ENCODE peak calls at places on chromosomes 3 and 15, in six cellular contexts. D is IMR-90, X is gastrocnemius medialis, S is transverse colon, C is A549, G is HepG2. Z is an unnamed sample.

GRCh38 chr3:63067999-63068645 is 192.9 kb upstream of the CADPS start:
- DNase-seq in C (no peak), S (no peak), D (peak; percentile 24), X (no peak), G (peak; percentile 27), Z (no peak)

GRCh38 chr15:48796930-48797329 is 13.9 kb downstream of the CEP152 start:
- DNase-seq in D (peak; percentile 90), S (no peak), X (no peak), C (no peak), G (no peak), Z (no peak)

GRCh38 chr3:155112661-155113389 is 32.7 kb downstream of the MME start:
- DNase-seq in G (no peak), D (no peak), C (no peak), S (no peak), X (no peak), Z (no peak)

GRCh38 chr15:96046620-96047240 is 283.8 kb upstream of the NR2F2 start:
- DNase-seq in S (no peak), C (no peak), X (no peak), G (no peak), D (no peak), Z (no peak)

GRCh38 chr3:195162033-195162669 is 108.8 kb downstream of the XXYLT1 start:
- DNase-seq in D (no peak), C (no peak), S (no peak), G (peak; percentile 92), X (no peak), Z (no peak)

GRCh38 chr15:91165850-91166249 is 65.8 kb downstream of the SV2B start:
- DNase-seq in D (no peak), X (no peak), C (no peak), S (no peak), G (no peak), Z (no peak)

GRCh38 chr3:47003461-47004368 is 24.2 kb downstream of the NBEAL2 start:
- DNase-seq in D (no peak), X (no peak), G (no peak), C (no peak), S (no peak), Z (peak; percentile 14)

GRCh38 chr3:59418836-59419235 is 369.0 kb upstream of the CFAP20DC start:
- DNase-seq in G (no peak), D (no peak), S (no peak), X (no peak), C (no peak), Z (no peak)

GRCh38 chr3:197942956-197943556 is 6.9 kb upstream of the RPL35A start:
- DNase-seq in X (no peak), G (no peak), C (no peak), S (no peak), D (peak; percentile 61), Z (no peak)

GRCh38 chr3:167406876-167407492 is 26.9 kb upstream of the ZBBX start:
- DNase-seq in D (peak; percentile 15), X (no peak), S (peak; percentile 7), G (peak; percentile 56), C (peak; percentile 1), Z (no peak)

GRCh38 chr3:50607271-50608091 is 4.1 kb downstream of the CISH start:
- DNase-seq in G (no peak), C (no peak), S (no peak), X (no peak), D (no peak), Z (no peak)

GRCh38 chr15:67836477-67836876 is 3.4 kb downstream of the RNU6-1 start:
- DNase-seq in G (no peak), S (peak; percentile 62), X (no peak), D (peak; percentile 33), C (peak; percentile 89), Z (peak; percentile 55)

GRCh38 chr3:151697496-151697895 is 36.2 kb upstream of the AADACL2 start:
- DNase-seq in C (peak; percentile 10), S (no peak), D (no peak), G (no peak), X (no peak), Z (no peak)

GRCh38 chr3:54628888-54629368 is 298.9 kb downstream of the LRTM1 start:
- DNase-seq in D (no peak), X (no peak), C (no peak), S (no peak), G (no peak), Z (no peak)

GRCh38 chr15:34065261-34065660 is 26.3 kb upstream of the AVEN start:
- DNase-seq in D (no peak), C (no peak), X (no peak), G (no peak), S (no peak), Z (no peak)

GRCh38 chr3:100761211-100761921 is 52.1 kb downstream of the TFG start:
- DNase-seq in D (no peak), X (no peak), S (peak; percentile 17), C (no peak), G (peak; percentile 2), Z (no peak)

GRCh38 chr3:108804437-108804836 is 18.1 kb upstream of the TRAT1 start:
- DNase-seq in D (no peak), X (no peak), G (no peak), C (no peak), S (no peak), Z (no peak)

GRCh38 chr3:189580190-189580589 is 51.0 kb upstream of the TP63 start:
- DNase-seq in X (no peak), G (no peak), D (no peak), C (no peak), S (no peak), Z (no peak)

GRCh38 chr3:41221278-41221677 is 22.0 kb downstream of the CTNNB1 start:
- DNase-seq in D (no peak), G (no peak), S (no peak), C (no peak), X (no peak), Z (no peak)

GRCh38 chr3:127427169-127427655 is 139.4 kb upstream of the PRR20G start:
- DNase-seq in C (no peak), S (no peak), X (no peak), D (no peak), G (no peak), Z (peak; percentile 6)

GRCh38 chr3:42535981-42536784 is 33.7 kb downstream of the VIPR1 start:
- DNase-seq in C (peak; percentile 41), G (peak; percentile 60), S (peak; percentile 61), D (no peak), X (no peak), Z (no peak)

DNA sequence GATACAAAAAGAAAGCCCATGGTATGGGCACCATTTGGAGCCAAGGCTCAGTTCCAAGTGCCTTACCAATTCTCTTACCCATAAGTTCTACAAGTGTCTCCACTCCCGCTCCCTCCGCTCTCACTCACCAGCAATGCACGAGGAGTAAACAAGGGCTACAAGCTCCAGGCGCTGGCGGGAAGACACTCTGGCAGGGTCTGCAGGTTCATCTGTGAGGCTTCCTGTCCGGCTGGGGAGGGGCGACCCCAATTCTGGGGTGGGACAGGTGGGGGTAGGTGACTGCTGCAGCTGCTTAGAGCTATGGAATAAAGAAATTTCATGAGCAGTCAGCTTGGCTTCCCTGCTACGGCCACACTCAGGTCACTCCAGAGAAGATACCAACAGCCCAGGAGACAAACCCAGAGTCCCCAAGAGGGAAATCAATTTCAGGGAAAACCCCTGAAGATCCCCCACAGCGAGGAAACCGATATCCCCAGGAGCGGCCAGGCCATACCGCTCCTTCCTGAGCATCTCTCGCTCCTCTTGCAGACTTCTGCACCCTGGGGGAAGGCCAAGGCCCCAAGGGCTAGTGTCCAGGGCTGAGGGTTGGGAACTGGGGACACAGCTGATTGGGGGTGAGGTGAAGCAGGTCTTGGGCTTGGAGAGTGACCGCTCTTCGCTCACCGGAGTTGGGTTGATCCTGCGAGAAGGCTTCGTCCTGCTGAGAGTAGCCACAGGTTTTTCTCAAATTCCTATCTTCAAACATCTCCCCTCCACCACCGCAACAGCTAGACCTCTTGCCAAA is 1.4 kb downstream of the CDAN1 start:
- DNase-seq in G (no peak), C (no peak), X (no peak), S (no peak), D (no peak), Z (no peak)
- H3K4me3 ChIP-seq in G (peak overlapping the region; percentile 86), C (peak overlapping the region; percentile 99), X (peak overlapping the region; percentile 61), S (peak overlapping the region; percentile 43), D (peak overlapping the region; percentile 90), Z (peak overlapping the region; percentile 65)

DNA sequence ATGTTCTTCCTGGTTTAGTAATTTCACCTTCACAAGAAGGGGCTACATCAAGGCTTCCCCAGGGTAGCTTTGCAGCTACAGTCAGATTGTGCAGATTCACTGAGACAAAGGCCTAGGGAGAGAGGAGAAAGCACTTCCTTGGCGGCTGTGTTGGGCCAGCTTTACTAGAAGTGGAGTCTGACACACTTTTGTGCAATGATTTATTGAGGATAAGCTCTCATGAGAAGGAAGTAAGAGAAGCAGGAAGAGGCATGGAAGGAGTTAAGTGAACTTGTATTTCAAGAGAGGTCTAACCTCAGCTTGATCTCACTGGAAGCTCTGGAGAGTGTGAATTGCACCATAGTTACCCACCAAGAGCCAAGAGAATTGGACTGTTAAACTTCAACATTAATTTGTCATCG is 78.9 kb downstream of the TGFBR2 start:
- DNase-seq in D (no peak), X (no peak), C (no peak), S (no peak), G (no peak), Z (no peak)
- H3K4me1 ChIP-seq in D (peaks cover 29% of the 10 kb centered on the region), X (peaks cover 36% of the 10 kb centered on the region), C (peaks cover 75% of the 10 kb centered on the region), S (peaks cover 67% of the 10 kb centered on the region), G (peaks cover 55% of the 10 kb centered on the region), Z (peaks cover 48% of the 10 kb centered on the region)

GRCh38 chr3:121658716-121659435 is 1.8 kb downstream of the HCLS1 start:
- DNase-seq in C (no peak), S (no peak), G (no peak), D (no peak), X (no peak), Z (no peak)

GRCh38 chr3:121663171-121663847 is 2.6 kb upstream of the HCLS1 start:
- DNase-seq in D (no peak), X (no peak), S (no peak), G (peak; percentile 32), C (no peak), Z (no peak)

GRCh38 chr3:121661376-121661775 is 673 bp upstream of the HCLS1 start:
- DNase-seq in S (peak; percentile 14), C (no peak), G (no peak), X (no peak), D (no peak), Z (no peak)

GRCh38 chr3:121662742-121663141 is 2.0 kb upstream of the HCLS1 start:
- DNase-seq in G (no peak), C (no peak), X (no peak), D (no peak), S (no peak), Z (no peak)

GRCh38 chr3:121660356-121661171 is at the start of gene HCLS1:
- DNase-seq in D (no peak), S (peak; percentile 72), G (no peak), X (peak; percentile 25), C (no peak), Z (no peak)
- TF ChIP-seq POLR2A in D (no peak), S (peak; percentile 75), G (no peak), X (peak; percentile 17), C (no peak), Z (no peak)

GRCh38 chr3:24494616-24495333 is at the start of gene THRB:
- DNase-seq in X (peak; percentile 76), D (no peak), S (peak; percentile 77), C (peak; percentile 68), G (peak; percentile 56), Z (peak; percentile 66)

GRCh38 chr3:24492971-24493551 is 1.6 kb downstream of the THRB start:
- DNase-seq in D (no peak), S (no peak), C (no peak), G (no peak), X (no peak), Z (no peak)

GRCh38 chr3:24496529-24497482 is 2.2 kb upstream of the THRB start:
- DNase-seq in S (peak; percentile 77), C (peak; percentile 81), X (peak; percentile 50), G (peak; percentile 82), D (peak; percentile 4), Z (peak; percentile 84)

GRCh38 chr3:24495334-24495994 is 814 bp upstream of the THRB start:
- DNase-seq in S (peak; percentile 67), C (peak; percentile 70), X (peak; percentile 44), G (peak; percentile 56), D (no peak), Z (peak; percentile 36)

GRCh38 chr3:24493951-24494615 is 567 bp downstream of the THRB start:
- DNase-seq in D (no peak), X (peak; percentile 87), C (peak; percentile 55), S (peak; percentile 66), G (peak; percentile 71), Z (peak; percentile 60)
- H3K4me3 ChIP-seq in D (no peak overlapping the region), X (peak overlapping the region; percentile 77), C (peak overlapping the region; percentile 93), S (peak overlapping the region; percentile 65), G (peak overlapping the region; percentile 83), Z (peak overlapping the region; percentile 95)